ENCODE peak calls at places on chromosomes 1 and 21, in five cellular contexts. N, D, A, U and O are unnamed samples.

GRCh38 chr1:2799811-2800663 is 1.5 kb downstream of the TTC34 start:
- DNase-seq in U (no peak), N (no peak), A (no peak), D (no peak), O (no peak)

GRCh38 chr1:2163205-2163604 is 31.4 kb downstream of the FAAP20 start:
- DNase-seq in N (no peak), D (no peak), U (no peak), A (no peak), O (no peak)

GRCh38 chr1:201487742-201488141 is 18.8 kb upstream of the PHLDA3 start:
- DNase-seq in N (no peak), D (no peak), A (no peak), U (no peak), O (no peak)

GRCh38 chr1:59952065-59952464 is 25.5 kb upstream of the CYP2J2 start:
- DNase-seq in N (no peak), A (no peak), D (no peak), U (no peak), O (no peak)

GRCh38 chr1:52748119-52748518 is 21.9 kb downstream of the ZYG11B start:
- DNase-seq in D (no peak), A (no peak), N (no peak), U (peak), O (no peak)

GRCh38 chr21:45074048-45074817 is at the start of gene ADARB1:
- DNase-seq in A (no peak), U (peak), N (peak), D (no peak), O (peak)

GRCh38 chr1:18711561-18712253 is 81.1 kb downstream of the PAX7 start:
- DNase-seq in D (no peak), U (no peak), N (no peak), A (no peak), O (no peak)

GRCh38 chr1:236795035-236795756 is at the start of gene MTR:
- DNase-seq in A (peak), D (peak), N (peak), U (peak), O (peak)

GRCh38 chr1:30761312-30762151 is 4.0 kb upstream of the LAPTM5 start:
- DNase-seq in U (peak), A (no peak), N (no peak), D (no peak), O (peak)

GRCh38 chr21:35525443-35525842 is 476.3 kb upstream of the RUNX1 start:
- DNase-seq in N (no peak), A (no peak), U (no peak), D (no peak), O (no peak)

GRCh38 chr1:53505401-53505800 is 46.2 kb downstream of the DMRTB1 start:
- DNase-seq in D (no peak), U (no peak), A (no peak), N (no peak), O (no peak)

GRCh38 chr1:210336362-210336761 is 7.7 kb downstream of the HHAT start:
- DNase-seq in U (no peak), N (no peak), A (no peak), D (no peak), O (no peak)

GRCh38 chr1:230797376-230798186 is 50.4 kb downstream of the CAPN9 start:
- DNase-seq in U (peak), D (no peak), A (peak), N (no peak), O (peak)

GRCh38 chr1:157418659-157419058 is 133.7 kb downstream of the FCRL5 start:
- DNase-seq in D (no peak), U (no peak), A (no peak), N (no peak), O (no peak)

GRCh38 chr1:10401281-10401680 is 2.4 kb downstream of the PGD start:
- DNase-seq in A (no peak), N (no peak), U (no peak), D (no peak), O (no peak)

GRCh38 chr1:232381676-232382075 is 248.3 kb downstream of the SIPA1L2 start:
- DNase-seq in A (no peak), U (no peak), N (no peak), D (no peak), O (no peak)

GRCh38 chr1:161166669-161167548 is 683 bp downstream of the PPOX start:
- DNase-seq in A (no peak), D (no peak), N (no peak), U (peak), O (no peak)

GRCh38 chr21:44349847-44350772 is 3.3 kb upstream of the TRPM2 start:
- DNase-seq in A (no peak), N (no peak), U (no peak), D (no peak), O (no peak)

GRCh38 chr1:9239622-9240401 is 5.2 kb downstream of the H6PD start:
- DNase-seq in D (no peak), A (peak), N (peak), U (peak), O (peak)

GRCh38 chr21:45580576-45581321 is 38.5 kb upstream of the SLC19A1 start:
- DNase-seq in U (no peak), D (no peak), A (no peak), N (no peak), O (no peak)

GRCh38 chr1:154821083-154821482 is 49.0 kb downstream of the KCNN3 start:
- DNase-seq in U (no peak), D (no peak), A (no peak), N (no peak), O (no peak)

GRCh38 chr1:48657413-48657812 is 119.3 kb downstream of the BEND5 start:
- DNase-seq in A (no peak), U (no peak), D (no peak), N (no peak), O (no peak)

GRCh38 chr1:55259906-55260608 is 44.9 kb upstream of the USP24 start:
- DNase-seq in A (no peak), U (peak), D (no peak), N (no peak), O (peak)

GRCh38 chr1:236524142-236524891 is 535 bp downstream of the LGALS8 start:
- DNase-seq in A (no peak), N (peak), D (no peak), U (peak), O (peak)

GRCh38 chr21:41564871-41565281 is 56.9 kb upstream of the TMPRSS2 start:
- DNase-seq in U (no peak), N (no peak), A (peak), D (no peak), O (peak)

GRCh38 chr21:16309250-16309971 is 579.6 kb downstream of the USP25 start:
- DNase-seq in U (no peak), N (no peak), D (no peak), A (no peak), O (no peak)

GRCh38 chr1:29282924-29283803 is 46.8 kb downstream of the PTPRU start:
- DNase-seq in A (no peak), N (no peak), U (peak), D (peak), O (peak)

GRCh38 chr1:84712288-84712874 is 22.1 kb upstream of the SSX2IP start:
- DNase-seq in A (no peak), U (no peak), N (no peak), D (no peak), O (no peak)